ENCODE peak calls at places on chromosome 4, in seven cellular contexts. U is neural progenitor cell, P is OCI-LY7, A is uterus, B is nephron progenitor cell, V is endothelial cell, Y is psoas muscle. I is an unnamed sample.
A peak's percentile ranks its signal among the peaks of the same experiment; 100 is the strongest.

GRCh38 chr4:101019941-101020401 is 327.4 kb downstream of the PPP3CA start:
- DNase-seq in U (no peak), P (no peak), A (no peak), B (no peak), V (no peak), Y (no peak), I (no peak)

GRCh38 chr4:113699772-113700171 is 61.8 kb downstream of the CAMK2D start:
- DNase-seq in U (no peak), P (no peak), A (no peak), B (no peak), V (no peak), Y (no peak), I (no peak)

GRCh38 chr4:5446595-5446994 is 261.8 kb downstream of the EVC2 start:
- DNase-seq in U (no peak), P (no peak), A (no peak), B (no peak), V (no peak), Y (no peak), I (no peak)

GRCh38 chr4:78654809-78655208 is 103.2 kb downstream of the ANXA3 start:
- DNase-seq in U (no peak), P (no peak), A (no peak), B (no peak), V (no peak), Y (no peak), I (no peak)

GRCh38 chr4:3031357-3032064 is 42.8 kb downstream of the HTT-AS start:
- DNase-seq in U (no peak), P (no peak), A (no peak), B (no peak), V (no peak), Y (no peak), I (no peak)

GRCh38 chr4:12172198-12172970 is 743.7 kb upstream of the HS3ST1 start:
- DNase-seq in U (no peak), P (no peak), A (no peak), B (no peak), V (no peak), Y (no peak), I (no peak)

GRCh38 chr4:184165291-184165690 is 52.4 kb downstream of the ENPP6 start:
- DNase-seq in U (no peak), P (no peak), A (no peak), B (no peak), V (no peak), Y (no peak), I (no peak)

GRCh38 chr4:6561706-6562371 is 13.2 kb upstream of the MAN2B2 start:
- DNase-seq in U (no peak), P (no peak), A (no peak), B (no peak), V (no peak), Y (no peak), I (no peak)

GRCh38 chr4:106541253-106541652 is 172.7 kb upstream of the GIMD1 start:
- DNase-seq in U (no peak), P (no peak), A (no peak), B (no peak), V (no peak), Y (no peak), I (no peak)

GRCh38 chr4:83639849-83640493 is 104.1 kb downstream of the GPAT3 start:
- DNase-seq in U (peak; percentile 76), P (peak; percentile 73), A (peak; percentile 71), B (peak; percentile 61), V (peak; percentile 64), Y (no peak), I (peak; percentile 66)

GRCh38 chr4:188484256-188484655 is 345.0 kb downstream of the TRIML1 start:
- DNase-seq in U (peak; percentile 11), P (no peak), A (no peak), B (no peak), V (no peak), Y (no peak), I (no peak)

GRCh38 chr4:26331380-26331945 is 10.6 kb downstream of the RBPJ start:
- DNase-seq in U (no peak), P (no peak), A (no peak), B (no peak), V (no peak), Y (no peak), I (no peak)

GRCh38 chr4:150139297-150139696 is 61.1 kb downstream of the DCLK2 start:
- DNase-seq in U (no peak), P (no peak), A (no peak), B (no peak), V (no peak), Y (no peak), I (no peak)

GRCh38 chr4:139763668-139764067 is 98.0 kb downstream of the MGST2 start:
- DNase-seq in U (no peak), P (peak; percentile 27), A (no peak), B (no peak), V (no peak), Y (no peak), I (no peak)

GRCh38 chr4:129231907-129232626 is 136.1 kb downstream of the C4orf33 start:
- DNase-seq in U (no peak), P (no peak), A (no peak), B (no peak), V (no peak), Y (no peak), I (no peak)

GRCh38 chr4:6941796-6942195 is 32.2 kb downstream of the TBC1D14 start:
- DNase-seq in U (no peak), P (peak; percentile 51), A (no peak), B (no peak), V (no peak), Y (no peak), I (no peak)

GRCh38 chr4:70666369-70666768 is at the start of gene JCHAIN:
- DNase-seq in U (no peak), P (peak; percentile 70), A (no peak), B (no peak), V (no peak), Y (no peak), I (no peak)

GRCh38 chr4:99447079-99447478 is 11.9 kb upstream of the ADH7 start:
- DNase-seq in U (peak; percentile 89), P (no peak), A (no peak), B (no peak), V (no peak), Y (no peak), I (no peak)

GRCh38 chr4:95267081-95267480 is 281.7 kb downstream of the UNC5C start:
- DNase-seq in U (no peak), P (no peak), A (no peak), B (no peak), V (no peak), Y (no peak), I (no peak)

DNA sequence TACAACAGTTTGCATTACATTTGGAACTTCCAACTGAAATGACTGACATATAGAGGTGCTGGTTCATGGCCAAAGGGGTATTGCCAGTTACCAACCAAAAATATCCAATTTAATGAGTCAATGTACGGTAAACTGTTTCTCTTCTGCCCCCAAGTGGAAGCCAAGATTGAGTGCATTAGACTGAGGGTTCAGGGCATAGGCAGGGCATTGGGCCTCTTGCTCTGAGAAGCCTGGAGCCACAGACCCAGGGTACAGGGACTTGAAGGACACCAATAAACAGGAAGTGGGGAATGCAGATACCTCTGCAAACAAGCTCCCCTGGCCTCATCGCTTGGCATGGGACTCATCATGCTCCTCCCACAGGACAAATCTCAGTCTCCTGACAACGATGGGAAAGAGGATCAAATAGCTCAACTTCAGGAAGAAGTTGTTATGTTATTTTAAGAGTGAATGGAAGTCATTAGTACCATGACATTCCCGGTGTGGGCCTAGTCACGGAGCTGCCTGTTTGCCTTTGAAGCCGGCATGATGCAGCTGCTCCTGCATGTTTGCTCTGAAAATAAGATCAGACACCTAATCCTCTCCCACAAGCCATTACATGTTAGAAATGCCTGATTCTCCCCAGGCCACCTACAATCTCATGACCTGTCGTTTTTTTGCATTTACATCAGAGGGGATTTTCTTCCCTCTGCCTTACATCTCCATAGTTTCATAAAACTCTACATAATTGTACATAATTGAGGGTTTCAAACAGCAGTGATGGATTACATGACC is 224.2 kb downstream of the RCHY1 start:
- DNase-seq in U (peak; percentile 59), P (peak; percentile 31), A (no peak), B (peak; percentile 45), V (peak; percentile 22), Y (no peak), I (peak; percentile 6)
- TF ChIP-seq CTCF in U (peak; percentile 65), P (peak; percentile 75), A (peak; percentile 11), B (peak; percentile 38), V (peak; percentile 30), Y (peak; percentile 11), I (peak; percentile 47)

GRCh38 chr4:15953625-15954024 is 9.3 kb downstream of the FGFBP2 start:
- DNase-seq in U (no peak), P (no peak), A (no peak), B (no peak), V (no peak), Y (no peak), I (no peak)

GRCh38 chr4:15956179-15956850 is 6.7 kb downstream of the FGFBP2 start:
- DNase-seq in U (peak; percentile 90), P (peak; percentile 82), A (peak; percentile 28), B (peak; percentile 78), V (peak; percentile 85), Y (peak; percentile 72), I (peak; percentile 75)

GRCh38 chr4:15958562-15958961 is 4.4 kb downstream of the FGFBP2 start:
- DNase-seq in U (no peak), P (no peak), A (no peak), B (no peak), V (no peak), Y (no peak), I (no peak)

GRCh38 chr4:15951781-15952180 is 11.2 kb downstream of the FGFBP2 start:
- DNase-seq in U (no peak), P (no peak), A (no peak), B (no peak), V (no peak), Y (no peak), I (no peak)

GRCh38 chr4:15955670-15956069 is 7.3 kb downstream of the FGFBP2 start:
- DNase-seq in U (no peak), P (peak; percentile 15), A (no peak), B (no peak), V (no peak), Y (no peak), I (no peak)
- TF ChIP-seq CTCF in U (no peak), P (no peak), A (no peak), B (no peak), V (no peak), Y (no peak), I (no peak)

GRCh38 chr4:102715057-102715456 is 45.7 kb downstream of the MANBA start:
- DNase-seq in U (no peak), P (no peak), A (no peak), B (no peak), V (no peak), Y (no peak), I (no peak)
- TF ChIP-seq CTCF in U (peak; percentile 18), P (peak; percentile 43), A (no peak), B (no peak), V (no peak), Y (no peak), I (no peak)

GRCh38 chr4:122909683-122910082 is 12.7 kb downstream of the NUDT6 start:
- DNase-seq in U (no peak), P (no peak), A (no peak), B (no peak), V (no peak), Y (no peak), I (no peak)

GRCh38 chr4:122914292-122914904 is 8.0 kb downstream of the NUDT6 start:
- DNase-seq in U (no peak), P (peak; percentile 65), A (no peak), B (no peak), V (peak; percentile 16), Y (no peak), I (peak; percentile 23)

GRCh38 chr4:122912810-122913575 is 9.4 kb downstream of the NUDT6 start:
- DNase-seq in U (no peak), P (no peak), A (no peak), B (no peak), V (no peak), Y (no peak), I (no peak)

GRCh38 chr4:122914938-122915337 is 7.5 kb downstream of the NUDT6 start:
- DNase-seq in U (no peak), P (no peak), A (no peak), B (no peak), V (no peak), Y (no peak), I (no peak)

GRCh38 chr4:122911588-122911987 is 10.8 kb downstream of the NUDT6 start:
- DNase-seq in U (no peak), P (no peak), A (no peak), B (no peak), V (no peak), Y (no peak), I (no peak)
- TF ChIP-seq CTCF in U (no peak), P (no peak), A (no peak), B (no peak), V (no peak), Y (no peak), I (no peak)

I was measured in GM13976.